ENCODE peak calls at places on chromosomes 6 and 20, in five cellular contexts. X is HFF-Myc, V is AG04449, F is lower lobe of right lung, H is transverse colon. Q is an unnamed sample.

GRCh38 chr6:127131772-127132171 is 13.3 kb downstream of the RSPO3 start:
- DNase-seq in V (no peak), F (no peak), H (no peak), X (no peak), Q (no peak)

GRCh38 chr6:25041676-25042598 is 106.2 kb upstream of the RIPOR2 start:
- DNase-seq in F (no peak), X (no peak), V (no peak), H (peak), Q (no peak)

GRCh38 chr6:17354700-17355403 is 38.5 kb upstream of the CAP2 start:
- DNase-seq in F (no peak), H (no peak), X (no peak), V (peak), Q (no peak)

GRCh38 chr6:5595184-5595583 is 333.9 kb downstream of the FARS2 start:
- DNase-seq in F (no peak), X (no peak), H (no peak), V (no peak), Q (no peak)

GRCh38 chr6:16256781-16257180 is 18.4 kb downstream of the GMPR start:
- DNase-seq in F (no peak), X (no peak), V (no peak), H (no peak), Q (no peak)

GRCh38 chr20:46557231-46557956 is 6.9 kb upstream of the OCSTAMP start:
- DNase-seq in V (no peak), H (no peak), X (peak), F (no peak), Q (no peak)

GRCh38 chr6:160519603-160520042 is 144.5 kb downstream of the LPA start:
- DNase-seq in V (no peak), H (no peak), X (no peak), F (no peak), Q (no peak)

GRCh38 chr6:143592335-143592734 is 80.8 kb upstream of the FUCA2 start:
- DNase-seq in X (no peak), V (no peak), F (no peak), H (no peak), Q (no peak)

GRCh38 chr20:43388267-43389081 is 69.2 kb upstream of the SRSF6 start:
- DNase-seq in X (no peak), H (no peak), F (peak), V (no peak), Q (no peak)

GRCh38 chr20:35216541-35216940 is 9.9 kb upstream of the MMP24 start:
- DNase-seq in F (no peak), H (no peak), V (no peak), X (no peak), Q (no peak)

GRCh38 chr6:106125925-106126435 is 39.8 kb downstream of the PRDM1 start:
- DNase-seq in V (no peak), H (peak), X (no peak), F (no peak), Q (no peak)

GRCh38 chr6:137094411-137095008 is 49.7 kb upstream of the IL20RA start:
- DNase-seq in X (peak), V (peak), F (no peak), H (peak), Q (peak)

GRCh38 chr20:62321521-62321948 is 18.7 kb downstream of the ADRM1 start:
- DNase-seq in F (no peak), H (no peak), X (no peak), V (no peak), Q (no peak)

GRCh38 chr6:104306206-104306605 is 553.5 kb downstream of the HACE1 start:
- DNase-seq in F (no peak), X (no peak), H (no peak), V (no peak), Q (no peak)

GRCh38 chr20:9147553-9148024 is 78.7 kb downstream of the PLCB4 start:
- DNase-seq in H (no peak), X (peak), F (no peak), V (no peak), Q (no peak)

GRCh38 chr6:42704251-42704936 is 18.0 kb downstream of the PRPH2 start:
- DNase-seq in H (peak), F (no peak), X (no peak), V (no peak), Q (no peak)

GRCh38 chr20:59082077-59082740 is 39.6 kb upstream of the PRELID3B start:
- DNase-seq in X (peak), H (no peak), V (peak), F (no peak), Q (no peak)

GRCh38 chr6:138428943-138429616 is 25.1 kb downstream of the HEBP2 start:
- DNase-seq in V (peak), F (no peak), H (no peak), X (peak), Q (no peak)

GRCh38 chr6:2124260-2124709 is 121.1 kb downstream of the GMDS start:
- DNase-seq in V (no peak), F (peak), X (no peak), H (no peak), Q (no peak)

GRCh38 chr6:15417811-15418210 is 171.9 kb downstream of the JARID2 start:
- DNase-seq in H (no peak), X (no peak), V (no peak), F (no peak), Q (no peak)

GRCh38 chr6:15077964-15078363 is 167.9 kb upstream of the JARID2 start:
- DNase-seq in X (no peak), V (no peak), H (no peak), F (no peak), Q (no peak)

GRCh38 chr6:54801669-54802068 is 44.9 kb upstream of the FAM83B start:
- DNase-seq in F (no peak), X (peak), V (peak), H (no peak), Q (peak)

GRCh38 chr20:3121955-3122610 is 37.6 kb upstream of the AVP start:
- DNase-seq in X (no peak), F (no peak), H (no peak), V (no peak), Q (no peak)

GRCh38 chr20:33798444-33798843 is 12.7 kb upstream of the CHMP4B start:
- DNase-seq in V (no peak), H (no peak), F (no peak), X (no peak), Q (no peak)

GRCh38 chr6:119727504-119728219 is 378.1 kb upstream of the MAN1A1 start:
- DNase-seq in V (no peak), X (no peak), F (no peak), H (no peak), Q (no peak)

GRCh38 chr20:63664143-63664851 is 6.2 kb downstream of the RTEL1 start:
- DNase-seq in X (no peak), H (no peak), V (no peak), F (no peak), Q (no peak)
- TF ChIP-seq CTCF in X (no peak), H (no peak), V (no peak), F (no peak), Q (no peak)

GRCh38 chr6:113182370-113183141 is 674.6 kb upstream of the MARCKS start:
- DNase-seq in X (peak), H (no peak), F (no peak), V (peak), Q (peak)
- H3K4me3 ChIP-seq in X (no peak), H (no peak), F (no peak), V (no peak), Q (no peak)

GRCh38 chr6:111256646-111257045 is 169.3 kb downstream of the SLC16A10 start:
- DNase-seq in H (no peak), V (no peak), X (no peak), F (no peak), Q (no peak)
- TF ChIP-seq CTCF in H (no peak), V (no peak), X (no peak), F (no peak), Q (no peak)

DNA sequence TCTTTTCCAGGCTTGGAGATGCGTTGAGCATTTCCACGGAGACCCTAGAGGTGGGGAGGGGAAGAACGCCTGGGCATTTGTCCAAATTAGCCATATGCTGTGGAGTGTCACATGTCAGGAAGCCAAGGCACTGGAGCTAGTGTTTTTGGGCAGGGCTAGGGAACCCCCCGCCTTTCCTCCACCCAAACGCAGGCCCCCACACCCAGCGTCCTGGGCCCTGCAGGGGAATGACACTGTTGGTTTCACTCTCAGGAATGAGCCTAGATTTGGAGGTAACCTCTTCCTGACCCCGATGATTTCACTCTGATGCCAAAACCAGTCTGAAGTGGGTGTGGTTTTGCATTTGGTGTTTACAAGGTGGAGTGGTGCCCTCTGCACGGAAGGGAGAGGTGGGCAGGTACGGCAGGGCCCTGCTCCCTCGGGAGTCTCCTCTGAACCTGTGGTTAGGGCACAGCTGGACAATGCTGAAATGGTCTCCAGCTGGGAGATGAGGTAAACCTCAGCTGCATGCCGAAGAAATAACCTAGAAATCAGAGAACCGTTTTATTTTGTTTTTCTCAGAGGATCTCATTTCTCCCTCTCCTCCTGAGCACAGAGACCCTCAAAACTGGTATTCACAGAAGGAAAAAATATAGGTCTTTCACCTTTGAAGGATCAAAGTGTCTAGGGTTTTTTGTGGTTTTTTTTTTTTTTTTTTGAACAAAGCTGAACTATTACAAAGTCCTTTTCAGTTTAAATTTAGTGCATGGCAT is 29.6 kb downstream of the MTHFD1L start:
- DNase-seq in X (peak), F (no peak), H (no peak), V (no peak), Q (no peak)
- H3K4me3 ChIP-seq in X (no peak), F (no peak), H (no peak), V (no peak), Q (no peak)

DNA sequence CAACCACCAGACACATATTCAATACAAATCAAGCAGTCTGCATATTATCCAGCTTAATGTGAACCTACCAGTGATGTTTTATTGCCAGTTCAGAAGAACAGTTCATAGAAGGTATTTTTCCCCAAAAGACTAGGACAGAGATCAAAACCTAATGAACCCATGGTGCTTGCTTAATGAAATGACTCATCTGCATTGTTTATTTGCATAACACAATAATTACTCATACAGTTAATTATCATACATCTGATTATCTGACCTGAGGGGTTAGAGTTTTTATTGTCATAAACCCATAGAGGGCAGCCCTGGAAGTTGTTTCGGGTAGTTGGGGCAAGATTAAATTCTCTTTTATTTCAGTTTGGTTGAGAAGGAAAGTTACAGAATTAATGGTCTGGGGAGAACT is 830.9 kb downstream of the TFAP2A start:
- DNase-seq in F (no peak), H (no peak), V (no peak), X (no peak), Q (no peak)
- TF ChIP-seq CTCF in F (no peak), H (no peak), V (no peak), X (no peak), Q (no peak)

DNA sequence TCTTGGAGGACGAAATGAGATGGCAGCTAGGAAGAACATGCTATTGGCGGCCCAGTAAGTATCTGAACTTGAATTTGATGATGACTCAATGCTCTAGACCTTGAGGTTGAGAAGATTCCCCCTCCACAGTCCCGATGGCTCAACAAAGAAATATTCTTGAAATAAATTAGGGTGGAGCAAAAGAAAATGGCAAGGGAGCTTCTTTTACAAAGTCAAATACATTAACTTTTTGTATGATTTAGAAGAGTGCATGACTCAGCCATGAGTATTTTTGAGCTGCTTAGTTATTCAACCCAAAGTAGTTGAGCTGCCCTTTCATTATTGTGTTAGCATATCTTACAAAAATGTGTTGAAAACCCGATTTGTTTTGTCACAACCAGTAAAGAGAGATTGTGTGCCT is 7.6 kb downstream of the TFAP2C start:
- DNase-seq in X (peak), F (no peak), H (no peak), V (peak), Q (peak)
- H3K4me3 ChIP-seq in X (no peak), F (no peak), H (no peak), V (no peak), Q (no peak)

GRCh38 chr6:28809947-28810654 is 113.7 kb downstream of the TRIM27 start:
- DNase-seq in V (no peak), F (no peak), X (no peak), H (no peak), Q (no peak)
- TF ChIP-seq CTCF in V (no peak), F (no peak), X (peak), H (no peak), Q (no peak)

GRCh38 chr20:56429496-56429895 is 17.4 kb downstream of the CASS4 start:
- DNase-seq in H (no peak), X (no peak), V (no peak), F (no peak), Q (no peak)
- H3K4me3 ChIP-seq in H (no peak), X (no peak), V (no peak), F (no peak), Q (no peak)

DNA sequence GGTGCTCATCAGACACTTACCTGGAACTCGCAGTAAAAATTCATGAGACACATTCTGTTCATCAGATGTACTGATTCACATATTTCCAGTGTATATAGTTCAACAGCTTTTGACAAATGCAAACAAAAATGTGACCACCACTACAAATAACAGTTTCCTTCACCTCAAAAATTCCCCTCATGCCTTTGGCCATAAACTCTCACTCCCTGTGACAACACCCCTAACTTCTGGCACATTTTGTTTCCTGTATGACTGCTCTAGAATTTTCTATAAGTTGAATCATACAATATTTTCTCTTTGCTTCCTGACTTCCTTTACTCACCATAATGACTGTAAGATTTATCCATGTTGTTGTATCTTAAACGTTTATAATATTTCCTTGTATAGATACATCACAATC is 63.7 kb downstream of the C6orf118 start:
- DNase-seq in F (no peak), H (no peak), V (no peak), X (no peak), Q (no peak)
- TF ChIP-seq CTCF in F (no peak), H (no peak), V (no peak), X (no peak), Q (no peak)

DNA sequence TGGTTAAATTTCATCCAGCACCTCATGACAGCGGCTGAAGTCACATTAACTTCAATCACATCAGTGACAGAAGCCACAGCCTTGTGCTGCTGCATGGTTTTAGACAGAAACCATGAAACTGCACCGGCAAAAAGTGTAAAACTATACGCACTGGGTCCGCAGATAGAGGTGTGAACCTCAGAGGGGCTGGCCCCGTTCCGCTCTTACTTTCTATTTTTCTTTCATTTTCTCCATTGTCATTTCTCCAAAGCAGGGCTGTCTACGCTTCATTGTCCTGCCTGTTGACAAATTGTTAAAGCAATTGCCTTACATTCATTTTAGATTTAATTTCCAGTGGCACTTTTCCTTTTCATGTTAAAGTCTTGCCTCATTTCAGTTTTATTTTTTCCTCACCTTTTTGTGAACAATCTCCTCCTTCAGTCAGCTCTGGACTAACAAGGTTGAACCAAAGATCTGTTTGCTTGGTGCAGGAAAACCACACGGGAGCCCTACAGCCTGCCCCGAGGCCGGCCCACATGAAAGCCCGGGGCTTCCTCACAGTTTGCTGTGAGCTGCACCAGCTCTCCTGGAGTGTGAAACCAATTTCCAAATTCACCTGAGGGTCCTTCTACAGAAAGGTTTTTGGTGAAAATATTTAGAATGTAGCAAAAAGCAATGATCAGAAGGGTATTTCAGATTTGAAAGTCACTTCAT is 63.7 kb downstream of the PRR18 start:
- DNase-seq in F (no peak), X (no peak), V (no peak), H (peak), Q (no peak)
- H3K4me3 ChIP-seq in F (no peak), X (no peak), V (no peak), H (no peak), Q (no peak)